ENCODE peak calls at places on chromosomes 6 and 20, in nine cellular contexts. W is spleen; S is ecto neural progenitor cell; X is hepatocyte; K is CD4-positive, alpha-beta T cell; O is naive thymus-derived CD8-positive, alpha-beta T cell; L is activated gamma-delta T cell treated with Interleukin-2 at 50 U/mL for 16 hours; P is BJ; C is psoas muscle. Z is an unnamed sample.
A peak's percentile ranks its signal among the peaks of the same experiment; 100 is the strongest.

GRCh38 chr20:45111799-45112471 is 3.0 kb downstream of the WFDC5 start:
- DNase-seq in W (no peak), S (no peak), X (no peak), K (no peak), O (no peak), L (no peak), P (no peak), C (no peak), Z (no peak)

GRCh38 chr6:44431118-44431725 is 43.7 kb downstream of the CDC5L start:
- DNase-seq in W (no peak), S (no peak), X (peak; percentile 66), K (peak; percentile 6), O (peak; percentile 15), L (peak; percentile 10), P (no peak), C (no peak), Z (peak; percentile 28)

GRCh38 chr20:2210646-2211556 is 84.9 kb upstream of the TGM3 start:
- DNase-seq in W (no peak), S (no peak), X (peak; percentile 19), K (no peak), O (no peak), L (no peak), P (peak; percentile 9), C (no peak), Z (peak; percentile 24)

GRCh38 chr6:43698584-43699349 is 11.2 kb upstream of the MRPS18A start:
- DNase-seq in W (no peak), S (no peak), X (peak; percentile 53), K (no peak), O (no peak), L (no peak), P (no peak), C (peak; percentile 92), Z (no peak)

GRCh38 chr6:126180585-126180984 is 159.3 kb upstream of the CENPW start:
- DNase-seq in W (no peak), S (no peak), X (no peak), K (no peak), O (no peak), L (no peak), P (peak; percentile 57), C (no peak), Z (peak; percentile 88)

GRCh38 chr20:11056414-11056813 is 382.6 kb upstream of the JAG1 start:
- DNase-seq in W (no peak), S (no peak), X (no peak), K (no peak), O (no peak), L (no peak), P (no peak), C (no peak), Z (no peak)

GRCh38 chr6:151495380-151495779 is 1.6 kb downstream of the CCDC170 start:
- DNase-seq in W (no peak), S (no peak), X (no peak), K (no peak), O (no peak), L (no peak), P (no peak), C (no peak), Z (no peak)

GRCh38 chr20:23368316-23369110 is 6.5 kb downstream of the GZF1 start:
- DNase-seq in W (no peak), S (no peak), X (no peak), K (no peak), O (no peak), L (no peak), P (no peak), C (no peak), Z (no peak)

GRCh38 chr20:31861346-31862156 is 8.8 kb downstream of the DUSP15 start:
- DNase-seq in W (peak; percentile 91), S (peak; percentile 93), X (peak; percentile 94), K (peak; percentile 42), O (peak; percentile 64), L (peak; percentile 62), P (no peak), C (peak; percentile 76), Z (no peak)

GRCh38 chr20:17655865-17656489 is 26.1 kb downstream of the RRBP1 start:
- DNase-seq in W (peak; percentile 34), S (no peak), X (no peak), K (no peak), O (no peak), L (no peak), P (no peak), C (peak; percentile 28), Z (no peak)

GRCh38 chr6:87391334-87391733 is 16.4 kb upstream of the CFAP206 start:
- DNase-seq in W (no peak), S (peak; percentile 58), X (peak; percentile 56), K (no peak), O (no peak), L (no peak), P (no peak), C (no peak), Z (no peak)

GRCh38 chr6:10403385-10404106 is 11.3 kb downstream of the TFAP2A start:
- DNase-seq in W (no peak), S (no peak), X (peak; percentile 68), K (no peak), O (no peak), L (no peak), P (no peak), C (no peak), Z (peak; percentile 61)

GRCh38 chr6:13711384-13711725 is 280 bp downstream of the RANBP9 start:
- DNase-seq in W (peak; percentile 96), S (no peak), X (no peak), K (peak; percentile 43), O (peak; percentile 60), L (peak; percentile 61), P (no peak), C (no peak), Z (no peak)

GRCh38 chr6:48111143-48111506 is at the start of gene PTCHD4:
- DNase-seq in W (no peak), S (peak; percentile 50), X (no peak), K (no peak), O (no peak), L (no peak), P (no peak), C (no peak), Z (peak; percentile 41)

GRCh38 chr6:95819939-95820338 is 195.8 kb upstream of the FUT9 start:
- DNase-seq in W (peak; percentile 40), S (no peak), X (no peak), K (no peak), O (no peak), L (no peak), P (no peak), C (no peak), Z (no peak)

GRCh38 chr6:10417681-10418104 is 2.8 kb upstream of the TFAP2A start:
- DNase-seq in W (no peak), S (no peak), X (no peak), K (no peak), O (no peak), L (no peak), P (no peak), C (no peak), Z (no peak)

GRCh38 chr6:89350281-89351037 is 2.1 kb downstream of the UBE2J1 start:
- DNase-seq in W (no peak), S (no peak), X (no peak), K (no peak), O (no peak), L (no peak), P (no peak), C (no peak), Z (no peak)

GRCh38 chr6:50087231-50087954 is 37.7 kb upstream of the DEFB112 start:
- DNase-seq in W (no peak), S (no peak), X (no peak), K (no peak), O (no peak), L (no peak), P (peak; percentile 30), C (no peak), Z (peak; percentile 20)

GRCh38 chr20:12775041-12775440 is 233.7 kb upstream of the SPTLC3 start:
- DNase-seq in W (no peak), S (no peak), X (no peak), K (no peak), O (no peak), L (no peak), P (no peak), C (no peak), Z (no peak)

GRCh38 chr6:34489229-34489805 is 23.4 kb downstream of the PACSIN1 start:
- DNase-seq in W (peak; percentile 59), S (no peak), X (no peak), K (no peak), O (no peak), L (no peak), P (no peak), C (no peak), Z (no peak)

GRCh38 chr6:68967549-68968300 is 332.6 kb downstream of the ADGRB3 start:
- DNase-seq in W (no peak), S (peak; percentile 66), X (peak; percentile 84), K (peak; percentile 12), O (peak; percentile 23), L (peak; percentile 21), P (no peak), C (peak; percentile 42), Z (no peak)

GRCh38 chr6:133833905-133834304 is 55.0 kb upstream of the TCF21 start:
- DNase-seq in W (no peak), S (no peak), X (peak; percentile 28), K (no peak), O (no peak), L (no peak), P (no peak), C (no peak), Z (no peak)

GRCh38 chr6:41033776-41034175 is 5.2 kb downstream of the UNC5CL start:
- DNase-seq in W (no peak), S (no peak), X (no peak), K (no peak), O (no peak), L (no peak), P (no peak), C (no peak), Z (no peak)

GRCh38 chr20:4730782-4731181 is 9.1 kb downstream of the PRND start:
- DNase-seq in W (no peak), S (no peak), X (peak; percentile 29), K (no peak), O (no peak), L (no peak), P (no peak), C (no peak), Z (no peak)

GRCh38 chr20:56607061-56607704 is 21.9 kb upstream of the TFAP2C start:
- DNase-seq in W (no peak), S (no peak), X (no peak), K (no peak), O (no peak), L (no peak), P (no peak), C (no peak), Z (no peak)